ENCODE peak calls at places on chromosome 6, in four cellular contexts. V, E, W and J are unnamed samples.

GRCh38 chr6:15744824-15745402 is 82.1 kb upstream of the DTNBP1 start:
- DNase-seq in E (no peak), V (no peak), W (no peak), J (no peak)

GRCh38 chr6:1596088-1596852 is 13.4 kb upstream of the FOXC1 start:
- DNase-seq in E (peak; percentile 66), V (no peak), W (peak; percentile 56), J (no peak)

GRCh38 chr6:54874349-54875048 is 27.9 kb downstream of the FAM83B start:
- DNase-seq in W (no peak), V (no peak), E (no peak), J (no peak)

GRCh38 chr6:79737172-79737571 is 106.0 kb downstream of the SH3BGRL2 start:
- DNase-seq in V (no peak), E (no peak), W (no peak), J (no peak)

GRCh38 chr6:157381631-157382621 is 936 bp downstream of the ZDHHC14 start:
- DNase-seq in W (peak; percentile 61), E (peak; percentile 56), V (no peak), J (peak; percentile 87)

GRCh38 chr6:6497541-6497940 is 91.0 kb upstream of the LY86 start:
- DNase-seq in W (no peak), V (no peak), E (no peak), J (no peak)

GRCh38 chr6:69696273-69696672 is 100.5 kb downstream of the LMBRD1 start:
- DNase-seq in E (no peak), W (no peak), V (no peak), J (no peak)

GRCh38 chr6:36116480-36116879 is 13.8 kb upstream of the MAPK13 start:
- DNase-seq in V (no peak), E (no peak), W (no peak), J (no peak)

GRCh38 chr6:15267221-15267620 is 21.4 kb downstream of the JARID2 start:
- DNase-seq in V (no peak), W (no peak), E (no peak), J (no peak)

GRCh38 chr6:26223677-26224546 is 136.7 kb downstream of the HFE start:
- DNase-seq in E (peak; percentile 86), V (no peak), W (no peak), J (peak; percentile 41)

GRCh38 chr6:75386050-75386770 is 101.6 kb upstream of the TMEM30A start:
- DNase-seq in W (no peak), E (no peak), V (no peak), J (no peak)

GRCh38 chr6:4794140-4794707 is 18.0 kb downstream of the CDYL start:
- DNase-seq in W (no peak), V (no peak), E (no peak), J (peak; percentile 86)

GRCh38 chr6:35388023-35388422 is 45.7 kb downstream of the PPARD start:
- DNase-seq in V (no peak), E (no peak), W (no peak), J (no peak)

GRCh38 chr6:1590580-1590979 is 19.1 kb upstream of the FOXC1 start:
- DNase-seq in V (no peak), E (no peak), W (no peak), J (no peak)

GRCh38 chr6:17268114-17268513 is 13.0 kb upstream of the RBM24 start:
- DNase-seq in V (no peak), E (no peak), W (no peak), J (no peak)

GRCh38 chr6:151254451-151255081 is 14.8 kb downstream of the AKAP12 start:
- DNase-seq in W (no peak), E (no peak), V (no peak), J (no peak)

GRCh38 chr6:83824388-83824801 is 28.8 kb upstream of the RIPPLY2 start:
- DNase-seq in V (no peak), E (no peak), W (no peak), J (no peak)

GRCh38 chr6:79671605-79672266 is 40.6 kb downstream of the SH3BGRL2 start:
- DNase-seq in W (peak; percentile 20), V (no peak), E (no peak), J (no peak)

GRCh38 chr6:30547454-30547853 is 8.8 kb downstream of the GNL1 start:
- DNase-seq in V (no peak), E (no peak), W (no peak), J (no peak)

GRCh38 chr6:35056952-35057351 is 84.2 kb downstream of the TCP11 start:
- DNase-seq in V (no peak), W (no peak), E (no peak), J (no peak)

GRCh38 chr6:7236312-7237209 is 76.4 kb downstream of the SSR1 start:
- DNase-seq in W (no peak), V (no peak), E (no peak), J (no peak)

GRCh38 chr6:109092074-109092473 is 2.6 kb downstream of the SESN1 start:
- DNase-seq in V (no peak), E (no peak), W (no peak), J (no peak)

GRCh38 chr6:155130161-155130853 is 133.5 kb upstream of the CLDN20 start:
- DNase-seq in V (no peak), W (no peak), E (no peak), J (no peak)

GRCh38 chr6:32164295-32164694 is at the start of gene EGFL8:
- DNase-seq in W (no peak), V (no peak), E (no peak), J (no peak)

GRCh38 chr6:47290124-47290834 is 19.4 kb downstream of the TNFRSF21 start:
- DNase-seq in V (no peak), W (no peak), E (no peak), J (no peak)

GRCh38 chr6:96725276-96725675 is 112.0 kb downstream of the GPR63 start:
- DNase-seq in W (no peak), V (no peak), E (no peak), J (no peak)

GRCh38 chr6:29816030-29816429 is 11.6 kb upstream of the HLA-G start:
- DNase-seq in E (no peak), W (no peak), V (no peak), J (no peak)

GRCh38 chr6:17439243-17439993 is 46.0 kb downstream of the CAP2 start:
- DNase-seq in V (no peak), E (no peak), W (no peak), J (no peak)

GRCh38 chr6:23202207-23202606 is 632.8 kb downstream of the HDGFL1 start:
- DNase-seq in W (no peak), V (no peak), E (no peak), J (no peak)

GRCh38 chr6:121886223-121886830 is 450.9 kb downstream of the GJA1 start:
- DNase-seq in E (no peak), V (no peak), W (no peak), J (no peak)

GRCh38 chr6:37938909-37939308 is 119.4 kb downstream of the ZFAND3 start:
- DNase-seq in E (no peak), V (no peak), W (no peak), J (no peak)

GRCh38 chr6:140572129-140572528 is 1197.7 kb upstream of the CITED2 start:
- DNase-seq in E (no peak), V (no peak), W (no peak), J (no peak)

GRCh38 chr6:135600086-135600702 is 102.7 kb upstream of the AHI1 start:
- DNase-seq in E (peak; percentile 44), W (no peak), V (no peak), J (peak; percentile 38)

GRCh38 chr6:6515691-6516607 is 72.6 kb upstream of the LY86 start:
- DNase-seq in E (no peak), V (no peak), W (no peak), J (no peak)

GRCh38 chr6:19472168-19472567 is 365.0 kb upstream of the ID4 start:
- DNase-seq in E (no peak), W (no peak), V (no peak), J (no peak)

GRCh38 chr6:132512638-132513632 is at the start of gene STX7:
- DNase-seq in E (peak; percentile 92), W (peak; percentile 91), V (peak; percentile 62), J (peak; percentile 96)

GRCh38 chr6:132513821-132514545 is 1.1 kb upstream of the STX7 start:
- DNase-seq in E (no peak), V (no peak), W (no peak), J (no peak)

GRCh38 chr6:132511836-132512230 is 1.1 kb downstream of the STX7 start:
- DNase-seq in E (no peak), V (no peak), W (no peak), J (no peak)

GRCh38 chr6:132512342-132512637 is 626 bp downstream of the STX7 start:
- DNase-seq in E (no peak), W (no peak), V (no peak), J (no peak)

GRCh38 chr6:132511159-132511835 is 1.6 kb downstream of the STX7 start:
- DNase-seq in E (no peak), V (no peak), W (no peak), J (no peak)
- H3K27ac ChIP-seq in E (no peak overlapping the region), V (peak overlapping the region; percentile 95), W (peak overlapping the region; percentile 38), J (no peak overlapping the region)

GRCh38 chr6:153131037-153131981 is at the start of gene RGS17:
- DNase-seq in V (no peak), E (peak; percentile 87), W (peak; percentile 54), J (peak; percentile 58)
- H3K27me3 ChIP-seq in V (no peaks in the 10 kb centered on the region), E (no peaks in the 10 kb centered on the region), W (peaks cover 3% of the 10 kb centered on the region), J (no peaks in the 10 kb centered on the region)

GRCh38 chr6:168123165-168123911 is 44.3 kb upstream of the FRMD1 start:
- DNase-seq in W (no peak), V (no peak), E (no peak), J (no peak)
- H3K9me3 ChIP-seq in W (no peaks in the 10 kb centered on the region), V (no peaks in the 10 kb centered on the region), E (no peaks in the 10 kb centered on the region), J (no peaks in the 10 kb centered on the region)

GRCh38 chr6:158909938-158910337 is 90.1 kb downstream of the RSPH3 start:
- DNase-seq in E (no peak), W (no peak), V (no peak), J (no peak)
- H3K27ac ChIP-seq in E (no peak overlapping the region), W (no peak overlapping the region), V (peak overlapping the region; percentile 86), J (no peak overlapping the region)

GRCh38 chr6:100467144-100468012 is 2.7 kb upstream of the SIM1 start:
- DNase-seq in E (no peak), V (no peak), W (no peak), J (peak; percentile 26)
- H3K27me3 ChIP-seq in E (no peaks in the 10 kb centered on the region), V (peaks cover 41% of the 10 kb centered on the region), W (peaks cover 4% of the 10 kb centered on the region), J (peaks cover 9% of the 10 kb centered on the region)

GRCh38 chr6:64299176-64299575 is 663.6 kb downstream of the PHF3 start:
- DNase-seq in W (no peak), V (no peak), E (no peak), J (no peak)
- H3K9me3 ChIP-seq in W (peaks cover 4% of the 10 kb centered on the region), V (peaks cover 4% of the 10 kb centered on the region), E (no peaks in the 10 kb centered on the region), J (no peaks in the 10 kb centered on the region)